ENCODE peak calls at places on chromosomes 1 and 21, in six cellular contexts. One of them, this sample, is unnamed.

GRCh38 chr1:220732137-220732536 is 16.0 kb upstream of the MTARC2 start:
- DNase-seq in astrocyte: no peak
- DNase-seq in NCI-H1105 treated with DMSO at 0.1 percent for 48 hours: no peak
- DNase-seq in occipital lobe: no peak
- DNase-seq in EH: peak
- DNase-seq in HuH-7: no peak
- DNase-seq in this sample: peak

GRCh38 chr1:150261367-150261766 is 3.8 kb downstream of the CA14 start:
- DNase-seq in astrocyte: no peak
- DNase-seq in NCI-H1105 treated with DMSO at 0.1 percent for 48 hours: no peak
- DNase-seq in occipital lobe: no peak
- DNase-seq in EH: no peak
- DNase-seq in HuH-7: no peak
- DNase-seq in this sample: no peak

GRCh38 chr1:194534784-194535183 is 1348.4 kb upstream of the B3GALT2 start:
- DNase-seq in astrocyte: no peak
- DNase-seq in NCI-H1105 treated with DMSO at 0.1 percent for 48 hours: no peak
- DNase-seq in occipital lobe: no peak
- DNase-seq in EH: no peak
- DNase-seq in HuH-7: no peak
- DNase-seq in this sample: no peak

GRCh38 chr1:51312718-51313117 is 17.6 kb downstream of the TTC39A start:
- DNase-seq in astrocyte: no peak
- DNase-seq in NCI-H1105 treated with DMSO at 0.1 percent for 48 hours: no peak
- DNase-seq in occipital lobe: no peak
- DNase-seq in EH: no peak
- DNase-seq in HuH-7: no peak
- DNase-seq in this sample: no peak

GRCh38 chr1:179591592-179592580 is at the start of gene TDRD5:
- DNase-seq in astrocyte: no peak
- DNase-seq in NCI-H1105 treated with DMSO at 0.1 percent for 48 hours: no peak
- DNase-seq in occipital lobe: no peak
- DNase-seq in EH: no peak
- DNase-seq in HuH-7: no peak
- DNase-seq in this sample: no peak

GRCh38 chr1:109341944-109342925 is 35.4 kb upstream of the MYBPHL start:
- DNase-seq in astrocyte: no peak
- DNase-seq in NCI-H1105 treated with DMSO at 0.1 percent for 48 hours: no peak
- DNase-seq in occipital lobe: no peak
- DNase-seq in EH: no peak
- DNase-seq in HuH-7: no peak
- DNase-seq in this sample: no peak

GRCh38 chr1:204711947-204712701 is 26.6 kb upstream of the LRRN2 start:
- DNase-seq in astrocyte: no peak
- DNase-seq in NCI-H1105 treated with DMSO at 0.1 percent for 48 hours: peak
- DNase-seq in occipital lobe: peak
- DNase-seq in EH: no peak
- DNase-seq in HuH-7: no peak
- DNase-seq in this sample: no peak

GRCh38 chr1:212110617-212111016 is 75.1 kb downstream of the DTL start:
- DNase-seq in astrocyte: peak
- DNase-seq in NCI-H1105 treated with DMSO at 0.1 percent for 48 hours: no peak
- DNase-seq in occipital lobe: no peak
- DNase-seq in EH: peak
- DNase-seq in HuH-7: no peak
- DNase-seq in this sample: no peak

GRCh38 chr1:206568256-206568655 is 44.0 kb downstream of the EIF2D start:
- DNase-seq in astrocyte: peak
- DNase-seq in NCI-H1105 treated with DMSO at 0.1 percent for 48 hours: no peak
- DNase-seq in occipital lobe: no peak
- DNase-seq in EH: no peak
- DNase-seq in HuH-7: no peak
- DNase-seq in this sample: no peak

GRCh38 chr1:229254910-229255541 is 15.9 kb upstream of the RAB4A start:
- DNase-seq in astrocyte: no peak
- DNase-seq in NCI-H1105 treated with DMSO at 0.1 percent for 48 hours: peak
- DNase-seq in occipital lobe: no peak
- DNase-seq in EH: no peak
- DNase-seq in HuH-7: peak
- DNase-seq in this sample: no peak

GRCh38 chr1:216303690-216304089 is 119.6 kb downstream of the USH2A start:
- DNase-seq in astrocyte: no peak
- DNase-seq in NCI-H1105 treated with DMSO at 0.1 percent for 48 hours: no peak
- DNase-seq in occipital lobe: no peak
- DNase-seq in EH: no peak
- DNase-seq in HuH-7: no peak
- DNase-seq in this sample: no peak

GRCh38 chr1:183061194-183061593 is 38.0 kb downstream of the LAMC1 start:
- DNase-seq in astrocyte: no peak
- DNase-seq in NCI-H1105 treated with DMSO at 0.1 percent for 48 hours: no peak
- DNase-seq in occipital lobe: no peak
- DNase-seq in EH: peak
- DNase-seq in HuH-7: no peak
- DNase-seq in this sample: no peak

GRCh38 chr1:26408604-26409003 is 2.0 kb upstream of the LIN28A start:
- DNase-seq in astrocyte: peak
- DNase-seq in NCI-H1105 treated with DMSO at 0.1 percent for 48 hours: no peak
- DNase-seq in occipital lobe: peak
- DNase-seq in EH: peak
- DNase-seq in HuH-7: peak
- DNase-seq in this sample: peak

GRCh38 chr1:164635074-164635783 is 76.2 kb downstream of the PBX1 start:
- DNase-seq in astrocyte: no peak
- DNase-seq in NCI-H1105 treated with DMSO at 0.1 percent for 48 hours: no peak
- DNase-seq in occipital lobe: no peak
- DNase-seq in EH: no peak
- DNase-seq in HuH-7: no peak
- DNase-seq in this sample: no peak

GRCh38 chr1:154609398-154610380 is 1.7 kb upstream of the ADAR start:
- DNase-seq in astrocyte: no peak
- DNase-seq in NCI-H1105 treated with DMSO at 0.1 percent for 48 hours: peak
- DNase-seq in occipital lobe: no peak
- DNase-seq in EH: peak
- DNase-seq in HuH-7: no peak
- DNase-seq in this sample: peak

GRCh38 chr1:62321438-62321837 is 2.2 kb upstream of the KANK4 start:
- DNase-seq in astrocyte: peak
- DNase-seq in NCI-H1105 treated with DMSO at 0.1 percent for 48 hours: no peak
- DNase-seq in occipital lobe: no peak
- DNase-seq in EH: peak
- DNase-seq in HuH-7: no peak
- DNase-seq in this sample: peak

GRCh38 chr1:92480813-92481597 is 5.7 kb downstream of the GFI1 start:
- DNase-seq in astrocyte: no peak
- DNase-seq in NCI-H1105 treated with DMSO at 0.1 percent for 48 hours: no peak
- DNase-seq in occipital lobe: no peak
- DNase-seq in EH: no peak
- DNase-seq in HuH-7: no peak
- DNase-seq in this sample: no peak

GRCh38 chr1:219521325-219521724 is 91.6 kb downstream of the ZC3H11B start:
- DNase-seq in astrocyte: no peak
- DNase-seq in NCI-H1105 treated with DMSO at 0.1 percent for 48 hours: no peak
- DNase-seq in occipital lobe: no peak
- DNase-seq in EH: no peak
- DNase-seq in HuH-7: no peak
- DNase-seq in this sample: no peak

GRCh38 chr1:201911827-201912571 is 23.3 kb downstream of the SHISA4 start:
- DNase-seq in astrocyte: no peak
- DNase-seq in NCI-H1105 treated with DMSO at 0.1 percent for 48 hours: no peak
- DNase-seq in occipital lobe: no peak
- DNase-seq in EH: no peak
- DNase-seq in HuH-7: no peak
- DNase-seq in this sample: no peak

GRCh38 chr1:66244429-66244828 is 289.5 kb upstream of the SGIP1 start:
- DNase-seq in astrocyte: no peak
- DNase-seq in NCI-H1105 treated with DMSO at 0.1 percent for 48 hours: no peak
- DNase-seq in occipital lobe: peak
- DNase-seq in EH: peak
- DNase-seq in HuH-7: no peak
- DNase-seq in this sample: peak

GRCh38 chr21:45555557-45556301 is 13.5 kb upstream of the SLC19A1 start:
- DNase-seq in astrocyte: peak
- DNase-seq in NCI-H1105 treated with DMSO at 0.1 percent for 48 hours: peak
- DNase-seq in occipital lobe: peak
- DNase-seq in EH: peak
- DNase-seq in HuH-7: peak
- DNase-seq in this sample: peak

GRCh38 chr1:204990721-204991341 is 52.2 kb upstream of the CNTN2 start:
- DNase-seq in astrocyte: no peak
- DNase-seq in NCI-H1105 treated with DMSO at 0.1 percent for 48 hours: no peak
- DNase-seq in occipital lobe: no peak
- DNase-seq in EH: no peak
- DNase-seq in HuH-7: no peak
- DNase-seq in this sample: no peak

GRCh38 chr1:230351516-230351915 is 74.6 kb downstream of the PGBD5 start:
- DNase-seq in astrocyte: no peak
- DNase-seq in NCI-H1105 treated with DMSO at 0.1 percent for 48 hours: no peak
- DNase-seq in occipital lobe: no peak
- DNase-seq in EH: no peak
- DNase-seq in HuH-7: no peak
- DNase-seq in this sample: no peak

GRCh38 chr1:98741164-98741563 is 79.6 kb downstream of the SNX7 start:
- DNase-seq in astrocyte: no peak
- DNase-seq in NCI-H1105 treated with DMSO at 0.1 percent for 48 hours: no peak
- DNase-seq in occipital lobe: no peak
- DNase-seq in EH: no peak
- DNase-seq in HuH-7: no peak
- DNase-seq in this sample: no peak

GRCh38 chr1:100051893-100052292 is 80.8 kb downstream of the SASS6 start:
- DNase-seq in astrocyte: no peak
- DNase-seq in NCI-H1105 treated with DMSO at 0.1 percent for 48 hours: no peak
- DNase-seq in occipital lobe: no peak
- DNase-seq in EH: no peak
- DNase-seq in HuH-7: no peak
- DNase-seq in this sample: no peak

GRCh38 chr1:29271724-29272123 is 35.4 kb downstream of the PTPRU start:
- DNase-seq in astrocyte: peak
- DNase-seq in NCI-H1105 treated with DMSO at 0.1 percent for 48 hours: no peak
- DNase-seq in occipital lobe: no peak
- DNase-seq in EH: peak
- DNase-seq in HuH-7: peak
- DNase-seq in this sample: peak

GRCh38 chr1:234109840-234110239 is 205.4 kb downstream of the SLC35F3 start:
- DNase-seq in astrocyte: no peak
- DNase-seq in NCI-H1105 treated with DMSO at 0.1 percent for 48 hours: no peak
- DNase-seq in occipital lobe: no peak
- DNase-seq in EH: no peak
- DNase-seq in HuH-7: no peak
- DNase-seq in this sample: no peak

This sample was measured in RPMI7951.